ENCODE peak calls at places on chromosomes 7 and 10, in five cellular contexts. One of them, this sample, is unnamed.

GRCh38 chr7:155295511-155295910 is 2.2 kb upstream of the INSIG1 start:
- DNase-seq in CD8-positive, alpha-beta T cell: peak; percentile 42
- DNase-seq in heart right ventricle: no peak
- DNase-seq in mammary epithelial cell: no peak
- DNase-seq in transverse colon: no peak
- DNase-seq in this sample: no peak

GRCh38 chr10:20922461-20922860 is 25.4 kb upstream of the NEBL start:
- DNase-seq in CD8-positive, alpha-beta T cell: no peak
- DNase-seq in heart right ventricle: no peak
- DNase-seq in mammary epithelial cell: no peak
- DNase-seq in transverse colon: no peak
- DNase-seq in this sample: no peak

GRCh38 chr10:11223081-11223480 is 205.4 kb downstream of the CELF2 start:
- DNase-seq in CD8-positive, alpha-beta T cell: no peak
- DNase-seq in heart right ventricle: no peak
- DNase-seq in mammary epithelial cell: no peak
- DNase-seq in transverse colon: no peak
- DNase-seq in this sample: no peak

GRCh38 chr7:73918926-73919693 is 58.2 kb downstream of the TMEM270 start:
- DNase-seq in CD8-positive, alpha-beta T cell: no peak
- DNase-seq in heart right ventricle: no peak
- DNase-seq in mammary epithelial cell: no peak
- DNase-seq in transverse colon: no peak
- DNase-seq in this sample: no peak

GRCh38 chr7:35512716-35513115 is 182.2 kb downstream of the HERPUD2 start:
- DNase-seq in CD8-positive, alpha-beta T cell: no peak
- DNase-seq in heart right ventricle: no peak
- DNase-seq in mammary epithelial cell: no peak
- DNase-seq in transverse colon: no peak
- DNase-seq in this sample: no peak

GRCh38 chr7:95847061-95847460 is 74.7 kb downstream of the DYNC1I1 start:
- DNase-seq in CD8-positive, alpha-beta T cell: no peak
- DNase-seq in heart right ventricle: no peak
- DNase-seq in mammary epithelial cell: no peak
- DNase-seq in transverse colon: no peak
- DNase-seq in this sample: no peak

GRCh38 chr10:87505366-87506113 is 847 bp downstream of the MINPP1 start:
- DNase-seq in CD8-positive, alpha-beta T cell: peak; percentile 56
- DNase-seq in heart right ventricle: peak; percentile 34
- DNase-seq in mammary epithelial cell: peak; percentile 59
- DNase-seq in transverse colon: peak; percentile 68
- DNase-seq in this sample: peak; percentile 15

GRCh38 chr10:120455004-120455403 is 2.0 kb upstream of the PLPP4 start:
- DNase-seq in CD8-positive, alpha-beta T cell: no peak
- DNase-seq in heart right ventricle: no peak
- DNase-seq in mammary epithelial cell: no peak
- DNase-seq in transverse colon: no peak
- DNase-seq in this sample: no peak

GRCh38 chr7:142248166-142249160 is 9.4 kb downstream of the PRSS58 start:
- DNase-seq in CD8-positive, alpha-beta T cell: no peak
- DNase-seq in heart right ventricle: no peak
- DNase-seq in mammary epithelial cell: no peak
- DNase-seq in transverse colon: no peak
- DNase-seq in this sample: no peak

GRCh38 chr10:25683291-25683690 is 250.7 kb upstream of the MYO3A start:
- DNase-seq in CD8-positive, alpha-beta T cell: no peak
- DNase-seq in heart right ventricle: no peak
- DNase-seq in mammary epithelial cell: peak; percentile 2
- DNase-seq in transverse colon: no peak
- DNase-seq in this sample: no peak

GRCh38 chr10:824946-825345 is 106.6 kb downstream of the LARP4B start:
- DNase-seq in CD8-positive, alpha-beta T cell: no peak
- DNase-seq in heart right ventricle: no peak
- DNase-seq in mammary epithelial cell: no peak
- DNase-seq in transverse colon: no peak
- DNase-seq in this sample: no peak

GRCh38 chr10:126357169-126357568 is 31.1 kb downstream of the ADAM12 start:
- DNase-seq in CD8-positive, alpha-beta T cell: no peak
- DNase-seq in heart right ventricle: no peak
- DNase-seq in mammary epithelial cell: no peak
- DNase-seq in transverse colon: no peak
- DNase-seq in this sample: no peak

GRCh38 chr7:151666886-151667285 is 147.2 kb upstream of the RHEB start:
- DNase-seq in CD8-positive, alpha-beta T cell: no peak
- DNase-seq in heart right ventricle: no peak
- DNase-seq in mammary epithelial cell: no peak
- DNase-seq in transverse colon: no peak
- DNase-seq in this sample: no peak

GRCh38 chr10:42961156-42961589 is 115.7 kb upstream of the RET start:
- DNase-seq in CD8-positive, alpha-beta T cell: no peak
- DNase-seq in heart right ventricle: peak; percentile 16
- DNase-seq in mammary epithelial cell: no peak
- DNase-seq in transverse colon: no peak
- DNase-seq in this sample: no peak

GRCh38 chr7:133315332-133316040 is 62.6 kb downstream of the EXOC4 start:
- DNase-seq in CD8-positive, alpha-beta T cell: no peak
- DNase-seq in heart right ventricle: no peak
- DNase-seq in mammary epithelial cell: no peak
- DNase-seq in transverse colon: no peak
- DNase-seq in this sample: no peak

GRCh38 chr7:134766779-134767566 is 12.5 kb upstream of the CALD1 start:
- DNase-seq in CD8-positive, alpha-beta T cell: no peak
- DNase-seq in heart right ventricle: no peak
- DNase-seq in mammary epithelial cell: no peak
- DNase-seq in transverse colon: no peak
- DNase-seq in this sample: no peak

GRCh38 chr10:106267591-106267990 is 896.9 kb downstream of the SORCS1 start:
- DNase-seq in CD8-positive, alpha-beta T cell: no peak
- DNase-seq in heart right ventricle: no peak
- DNase-seq in mammary epithelial cell: no peak
- DNase-seq in transverse colon: no peak
- DNase-seq in this sample: no peak

GRCh38 chr7:24734306-24734705 is 23.0 kb downstream of the GSDME start:
- DNase-seq in CD8-positive, alpha-beta T cell: no peak
- DNase-seq in heart right ventricle: no peak
- DNase-seq in mammary epithelial cell: no peak
- DNase-seq in transverse colon: no peak
- DNase-seq in this sample: no peak

GRCh38 chr10:91589015-91589655 is 43.7 kb downstream of the PPP1R3C start:
- DNase-seq in CD8-positive, alpha-beta T cell: no peak
- DNase-seq in heart right ventricle: peak; percentile 78
- DNase-seq in mammary epithelial cell: no peak
- DNase-seq in transverse colon: no peak
- DNase-seq in this sample: no peak

GRCh38 chr7:107972986-107973385 is 30.0 kb downstream of the LAMB1 start:
- DNase-seq in CD8-positive, alpha-beta T cell: no peak
- DNase-seq in heart right ventricle: no peak
- DNase-seq in mammary epithelial cell: peak; percentile 89
- DNase-seq in transverse colon: no peak
- DNase-seq in this sample: no peak

GRCh38 chr7:107971613-107972012 is 31.3 kb downstream of the LAMB1 start:
- DNase-seq in CD8-positive, alpha-beta T cell: no peak
- DNase-seq in heart right ventricle: peak; percentile 46
- DNase-seq in mammary epithelial cell: peak; percentile 45
- DNase-seq in transverse colon: no peak
- DNase-seq in this sample: no peak

GRCh38 chr7:107971100-107971499 is 31.9 kb downstream of the LAMB1 start:
- DNase-seq in CD8-positive, alpha-beta T cell: no peak
- DNase-seq in heart right ventricle: no peak
- DNase-seq in mammary epithelial cell: no peak
- DNase-seq in transverse colon: no peak
- DNase-seq in this sample: no peak

GRCh38 chr7:107973861-107974260 is 29.1 kb downstream of the LAMB1 start:
- DNase-seq in CD8-positive, alpha-beta T cell: no peak
- DNase-seq in heart right ventricle: no peak
- DNase-seq in mammary epithelial cell: no peak
- DNase-seq in transverse colon: no peak
- DNase-seq in this sample: no peak

GRCh38 chr7:107972075-107972482 is 30.9 kb downstream of the LAMB1 start:
- DNase-seq in CD8-positive, alpha-beta T cell: no peak
- DNase-seq in heart right ventricle: peak; percentile 66
- DNase-seq in mammary epithelial cell: no peak
- DNase-seq in transverse colon: no peak
- DNase-seq in this sample: no peak
- H3K36me3 ChIP-seq in CD8-positive, alpha-beta T cell: no peaks in the 10 kb centered on the region
- H3K36me3 ChIP-seq in heart right ventricle: peaks cover 68% of the 10 kb centered on the region
- H3K36me3 ChIP-seq in mammary epithelial cell: peaks cover 47% of the 10 kb centered on the region
- H3K36me3 ChIP-seq in transverse colon: peaks cover 21% of the 10 kb centered on the region
- H3K36me3 ChIP-seq in this sample: no peaks in the 10 kb centered on the region

GRCh38 chr7:75980865-75981449 is 13.4 kb downstream of the TMEM120A start:
- DNase-seq in CD8-positive, alpha-beta T cell: no peak
- DNase-seq in heart right ventricle: no peak
- DNase-seq in mammary epithelial cell: no peak
- DNase-seq in transverse colon: no peak
- DNase-seq in this sample: no peak

GRCh38 chr7:75984130-75985008 is 10.0 kb downstream of the TMEM120A start:
- DNase-seq in CD8-positive, alpha-beta T cell: no peak
- DNase-seq in heart right ventricle: no peak
- DNase-seq in mammary epithelial cell: no peak
- DNase-seq in transverse colon: no peak
- DNase-seq in this sample: no peak

GRCh38 chr7:75983471-75984129 is 10.8 kb downstream of the TMEM120A start:
- DNase-seq in CD8-positive, alpha-beta T cell: no peak
- DNase-seq in heart right ventricle: no peak
- DNase-seq in mammary epithelial cell: no peak
- DNase-seq in transverse colon: no peak
- DNase-seq in this sample: no peak

GRCh38 chr7:75981450-75982305 is 12.7 kb downstream of the TMEM120A start:
- DNase-seq in CD8-positive, alpha-beta T cell: no peak
- DNase-seq in heart right ventricle: no peak
- DNase-seq in mammary epithelial cell: no peak
- DNase-seq in transverse colon: no peak
- DNase-seq in this sample: no peak

GRCh38 chr7:75982306-75983064 is 11.9 kb downstream of the TMEM120A start:
- DNase-seq in CD8-positive, alpha-beta T cell: no peak
- DNase-seq in heart right ventricle: no peak
- DNase-seq in mammary epithelial cell: no peak
- DNase-seq in transverse colon: no peak
- DNase-seq in this sample: no peak
- H3K36me3 ChIP-seq in CD8-positive, alpha-beta T cell: peaks cover 14% of the 10 kb centered on the region
- H3K36me3 ChIP-seq in heart right ventricle: peaks cover 86% of the 10 kb centered on the region
- H3K36me3 ChIP-seq in mammary epithelial cell: peaks cover 2% of the 10 kb centered on the region
- H3K36me3 ChIP-seq in transverse colon: peaks cover 10% of the 10 kb centered on the region
- H3K36me3 ChIP-seq in this sample: peaks cover 86% of the 10 kb centered on the region

GRCh38 chr10:17708806-17709205 is 43.2 kb upstream of the TMEM236 start:
- DNase-seq in CD8-positive, alpha-beta T cell: no peak
- DNase-seq in heart right ventricle: no peak
- DNase-seq in mammary epithelial cell: no peak
- DNase-seq in transverse colon: no peak
- DNase-seq in this sample: no peak
- H3K36me3 ChIP-seq in CD8-positive, alpha-beta T cell: peaks cover 19% of the 10 kb centered on the region
- H3K36me3 ChIP-seq in heart right ventricle: peaks cover 96% of the 10 kb centered on the region
- H3K36me3 ChIP-seq in mammary epithelial cell: peaks cover 33% of the 10 kb centered on the region
- H3K36me3 ChIP-seq in transverse colon: peaks cover 13% of the 10 kb centered on the region
- H3K36me3 ChIP-seq in this sample: peaks cover 9% of the 10 kb centered on the region

GRCh38 chr7:5603193-5604140 is 178.0 kb downstream of the RNF216 start:
- DNase-seq in CD8-positive, alpha-beta T cell: no peak
- DNase-seq in heart right ventricle: no peak
- DNase-seq in mammary epithelial cell: no peak
- DNase-seq in transverse colon: no peak
- DNase-seq in this sample: no peak
- H3K36me3 ChIP-seq in CD8-positive, alpha-beta T cell: no peaks in the 10 kb centered on the region
- H3K36me3 ChIP-seq in heart right ventricle: peaks cover 37% of the 10 kb centered on the region
- H3K36me3 ChIP-seq in mammary epithelial cell: peaks cover 23% of the 10 kb centered on the region
- H3K36me3 ChIP-seq in transverse colon: no peaks in the 10 kb centered on the region
- H3K36me3 ChIP-seq in this sample: no peaks in the 10 kb centered on the region

DNA sequence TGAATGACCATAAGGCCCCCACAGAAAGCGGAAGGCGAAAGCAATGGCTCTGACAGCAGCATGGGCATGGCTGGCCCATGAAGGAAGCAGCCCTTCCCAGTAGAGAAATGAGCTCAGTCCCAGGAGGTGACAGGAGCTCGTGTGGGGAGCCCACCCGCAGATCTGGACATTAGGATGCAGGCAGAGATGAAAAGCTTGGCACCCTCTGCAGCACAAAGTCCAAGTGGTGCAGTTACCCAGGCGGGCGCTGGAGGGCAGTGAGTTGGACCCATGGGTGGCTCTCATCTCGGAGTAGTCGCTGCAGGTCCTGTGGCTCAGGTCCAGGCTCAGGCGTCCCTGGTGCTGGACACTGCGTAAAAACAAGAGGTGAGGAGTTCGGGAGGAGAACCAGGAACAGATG is 109.0 kb downstream of the DLG5 start:
- DNase-seq in CD8-positive, alpha-beta T cell: no peak
- DNase-seq in heart right ventricle: no peak
- DNase-seq in mammary epithelial cell: no peak
- DNase-seq in transverse colon: no peak
- DNase-seq in this sample: no peak
- H3K36me3 ChIP-seq in CD8-positive, alpha-beta T cell: no peaks in the 10 kb centered on the region
- H3K36me3 ChIP-seq in heart right ventricle: peaks cover 96% of the 10 kb centered on the region
- H3K36me3 ChIP-seq in mammary epithelial cell: peaks cover 27% of the 10 kb centered on the region
- H3K36me3 ChIP-seq in transverse colon: peaks cover 32% of the 10 kb centered on the region
- H3K36me3 ChIP-seq in this sample: no peaks in the 10 kb centered on the region

GRCh38 chr10:69338133-69338456 is 59.8 kb downstream of the HK1 start:
- DNase-seq in CD8-positive, alpha-beta T cell: no peak
- DNase-seq in heart right ventricle: no peak
- DNase-seq in mammary epithelial cell: no peak
- DNase-seq in transverse colon: no peak
- DNase-seq in this sample: no peak
- H3K36me3 ChIP-seq in CD8-positive, alpha-beta T cell: no peaks in the 10 kb centered on the region
- H3K36me3 ChIP-seq in heart right ventricle: no peaks in the 10 kb centered on the region
- H3K36me3 ChIP-seq in mammary epithelial cell: no peaks in the 10 kb centered on the region
- H3K36me3 ChIP-seq in transverse colon: no peaks in the 10 kb centered on the region
- H3K36me3 ChIP-seq in this sample: no peaks in the 10 kb centered on the region

DNA sequence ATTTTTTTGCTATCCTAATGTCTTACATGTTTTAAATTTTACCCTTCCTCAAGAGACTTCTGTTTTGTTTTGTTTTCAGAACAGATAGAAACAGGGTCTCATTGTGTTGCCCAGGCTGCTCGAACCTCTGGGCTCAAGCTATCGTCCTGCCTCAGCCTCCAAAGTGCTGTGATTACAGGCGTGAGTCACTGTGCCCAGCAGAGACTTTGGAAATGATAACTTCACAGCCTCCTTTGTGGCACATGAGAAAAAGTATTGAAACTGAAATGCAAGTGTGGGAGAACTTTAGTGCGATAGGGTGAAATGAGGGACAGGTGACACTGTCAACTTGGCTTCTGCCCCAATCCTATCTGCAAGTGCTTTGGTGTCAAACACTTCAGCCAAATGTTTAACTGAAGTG is 21.6 kb downstream of the IRF5 start:
- DNase-seq in CD8-positive, alpha-beta T cell: no peak
- DNase-seq in heart right ventricle: no peak
- DNase-seq in mammary epithelial cell: no peak
- DNase-seq in transverse colon: no peak
- DNase-seq in this sample: no peak
- H3K36me3 ChIP-seq in CD8-positive, alpha-beta T cell: peaks cover 40% of the 10 kb centered on the region
- H3K36me3 ChIP-seq in heart right ventricle: peaks cover 96% of the 10 kb centered on the region
- H3K36me3 ChIP-seq in mammary epithelial cell: peaks cover 17% of the 10 kb centered on the region
- H3K36me3 ChIP-seq in transverse colon: peaks cover 32% of the 10 kb centered on the region
- H3K36me3 ChIP-seq in this sample: peaks cover 78% of the 10 kb centered on the region

This sample was measured in naive thymus-derived CD4-positive, alpha-beta T cell.